ENCODE peak calls at places on chromosomes 2 and 18, in seven cellular contexts. One of them, this sample, is unnamed.

GRCh38 chr2:8139668-8140202 is 542.1 kb upstream of the ID2 start:
- DNase-seq in astrocyte of the cerebellum: no peak
- DNase-seq in neural progenitor cell: no peak
- DNase-seq in GM23338: no peak
- DNase-seq in cardiac muscle cell: no peak
- DNase-seq in brain microvascular endothelial cell: no peak
- DNase-seq in stomach: no peak
- DNase-seq in this sample: no peak

GRCh38 chr2:235766206-235766794 is 272.5 kb downstream of the AGAP1 start:
- DNase-seq in cardiac muscle cell: peak
- DNase-seq in neural progenitor cell: peak
- DNase-seq in stomach: peak
- DNase-seq in GM23338: peak
- DNase-seq in astrocyte of the cerebellum: peak
- DNase-seq in brain microvascular endothelial cell: peak
- DNase-seq in this sample: peak

GRCh38 chr2:237806334-237806733 is 7.8 kb downstream of the RBM44 start:
- DNase-seq in astrocyte of the cerebellum: peak
- DNase-seq in cardiac muscle cell: peak
- DNase-seq in neural progenitor cell: no peak
- DNase-seq in brain microvascular endothelial cell: peak
- DNase-seq in stomach: no peak
- DNase-seq in GM23338: no peak
- DNase-seq in this sample: no peak

GRCh38 chr2:207768891-207769596 is 662 bp downstream of the FZD5 start:
- DNase-seq in cardiac muscle cell: peak
- DNase-seq in brain microvascular endothelial cell: no peak
- DNase-seq in astrocyte of the cerebellum: no peak
- DNase-seq in neural progenitor cell: peak
- DNase-seq in stomach: no peak
- DNase-seq in GM23338: no peak
- DNase-seq in this sample: peak

GRCh38 chr18:52277785-52278184 is 62.2 kb upstream of the DCC start:
- DNase-seq in stomach: no peak
- DNase-seq in neural progenitor cell: no peak
- DNase-seq in astrocyte of the cerebellum: no peak
- DNase-seq in GM23338: no peak
- DNase-seq in brain microvascular endothelial cell: no peak
- DNase-seq in cardiac muscle cell: no peak
- DNase-seq in this sample: no peak

GRCh38 chr2:220090050-220090449 is 462.6 kb downstream of the SLC4A3 start:
- DNase-seq in GM23338: no peak
- DNase-seq in brain microvascular endothelial cell: no peak
- DNase-seq in cardiac muscle cell: no peak
- DNase-seq in stomach: no peak
- DNase-seq in neural progenitor cell: no peak
- DNase-seq in astrocyte of the cerebellum: no peak
- DNase-seq in this sample: no peak

GRCh38 chr2:167844714-167845530 is 402.5 kb downstream of the STK39 start:
- DNase-seq in stomach: no peak
- DNase-seq in astrocyte of the cerebellum: no peak
- DNase-seq in GM23338: peak
- DNase-seq in neural progenitor cell: peak
- DNase-seq in cardiac muscle cell: no peak
- DNase-seq in brain microvascular endothelial cell: no peak
- DNase-seq in this sample: peak

GRCh38 chr2:191049728-191050639 is 36.0 kb upstream of the STAT1 start:
- DNase-seq in brain microvascular endothelial cell: peak
- DNase-seq in cardiac muscle cell: peak
- DNase-seq in neural progenitor cell: peak
- DNase-seq in astrocyte of the cerebellum: peak
- DNase-seq in stomach: no peak
- DNase-seq in GM23338: no peak
- DNase-seq in this sample: no peak

GRCh38 chr2:1864301-1864980 is 120.1 kb upstream of the PXDN start:
- DNase-seq in brain microvascular endothelial cell: no peak
- DNase-seq in cardiac muscle cell: no peak
- DNase-seq in GM23338: no peak
- DNase-seq in stomach: no peak
- DNase-seq in neural progenitor cell: no peak
- DNase-seq in astrocyte of the cerebellum: no peak
- DNase-seq in this sample: no peak

GRCh38 chr2:233435436-233436190 is 81.3 kb downstream of the DGKD start:
- DNase-seq in brain microvascular endothelial cell: no peak
- DNase-seq in neural progenitor cell: no peak
- DNase-seq in astrocyte of the cerebellum: no peak
- DNase-seq in GM23338: no peak
- DNase-seq in cardiac muscle cell: no peak
- DNase-seq in stomach: peak
- DNase-seq in this sample: no peak

GRCh38 chr2:28626891-28627421 is 124.7 kb upstream of the PPP1CB start:
- DNase-seq in cardiac muscle cell: peak
- DNase-seq in stomach: no peak
- DNase-seq in brain microvascular endothelial cell: no peak
- DNase-seq in astrocyte of the cerebellum: peak
- DNase-seq in neural progenitor cell: no peak
- DNase-seq in GM23338: no peak
- DNase-seq in this sample: no peak

GRCh38 chr18:3511980-3512379 is 62.0 kb downstream of the TGIF1 start:
- DNase-seq in neural progenitor cell: no peak
- DNase-seq in cardiac muscle cell: peak
- DNase-seq in astrocyte of the cerebellum: peak
- DNase-seq in GM23338: no peak
- DNase-seq in stomach: no peak
- DNase-seq in brain microvascular endothelial cell: peak
- DNase-seq in this sample: no peak

GRCh38 chr2:97870396-97870843 is 125.3 kb downstream of the TMEM131 start:
- DNase-seq in neural progenitor cell: no peak
- DNase-seq in stomach: no peak
- DNase-seq in brain microvascular endothelial cell: peak
- DNase-seq in cardiac muscle cell: peak
- DNase-seq in astrocyte of the cerebellum: peak
- DNase-seq in GM23338: no peak
- DNase-seq in this sample: no peak

GRCh38 chr2:105239924-105240323 is 1.6 kb upstream of the GPR45 start:
- DNase-seq in GM23338: no peak
- DNase-seq in stomach: no peak
- DNase-seq in astrocyte of the cerebellum: peak
- DNase-seq in cardiac muscle cell: peak
- DNase-seq in brain microvascular endothelial cell: peak
- DNase-seq in neural progenitor cell: peak
- DNase-seq in this sample: no peak

GRCh38 chr2:227415538-227416424 is 28.0 kb upstream of the SCYGR1 start:
- DNase-seq in cardiac muscle cell: peak
- DNase-seq in stomach: no peak
- DNase-seq in GM23338: no peak
- DNase-seq in neural progenitor cell: no peak
- DNase-seq in astrocyte of the cerebellum: peak
- DNase-seq in brain microvascular endothelial cell: peak
- DNase-seq in this sample: no peak

GRCh38 chr2:204948822-204949221 is 403.5 kb downstream of the PARD3B start:
- DNase-seq in stomach: no peak
- DNase-seq in GM23338: no peak
- DNase-seq in astrocyte of the cerebellum: no peak
- DNase-seq in cardiac muscle cell: no peak
- DNase-seq in neural progenitor cell: no peak
- DNase-seq in brain microvascular endothelial cell: no peak
- DNase-seq in this sample: no peak

GRCh38 chr2:204655626-204656025 is 110.4 kb downstream of the PARD3B start:
- DNase-seq in cardiac muscle cell: no peak
- DNase-seq in brain microvascular endothelial cell: no peak
- DNase-seq in stomach: no peak
- DNase-seq in astrocyte of the cerebellum: no peak
- DNase-seq in GM23338: no peak
- DNase-seq in neural progenitor cell: no peak
- DNase-seq in this sample: no peak

GRCh38 chr2:205585451-205586045 is 96.8 kb upstream of the NRP2 start:
- DNase-seq in GM23338: no peak
- DNase-seq in brain microvascular endothelial cell: no peak
- DNase-seq in stomach: no peak
- DNase-seq in cardiac muscle cell: no peak
- DNase-seq in astrocyte of the cerebellum: no peak
- DNase-seq in neural progenitor cell: peak
- DNase-seq in this sample: no peak

GRCh38 chr2:18899725-18900124 is 310.4 kb upstream of the NT5C1B start:
- DNase-seq in GM23338: no peak
- DNase-seq in stomach: no peak
- DNase-seq in cardiac muscle cell: no peak
- DNase-seq in neural progenitor cell: peak
- DNase-seq in brain microvascular endothelial cell: no peak
- DNase-seq in astrocyte of the cerebellum: no peak
- DNase-seq in this sample: no peak

GRCh38 chr2:127486247-127486912 is 39.9 kb downstream of the IWS1 start:
- DNase-seq in stomach: no peak
- DNase-seq in GM23338: no peak
- DNase-seq in neural progenitor cell: no peak
- DNase-seq in brain microvascular endothelial cell: peak
- DNase-seq in astrocyte of the cerebellum: no peak
- DNase-seq in cardiac muscle cell: peak
- DNase-seq in this sample: no peak

GRCh38 chr2:3703236-3703682 is at the start of gene DCDC2C:
- DNase-seq in brain microvascular endothelial cell: no peak
- DNase-seq in neural progenitor cell: no peak
- DNase-seq in GM23338: peak
- DNase-seq in astrocyte of the cerebellum: no peak
- DNase-seq in stomach: no peak
- DNase-seq in cardiac muscle cell: no peak
- DNase-seq in this sample: no peak

GRCh38 chr18:5059540-5060032 is 137.5 kb downstream of the AKAIN1 start:
- DNase-seq in brain microvascular endothelial cell: no peak
- DNase-seq in stomach: no peak
- DNase-seq in GM23338: no peak
- DNase-seq in cardiac muscle cell: no peak
- DNase-seq in astrocyte of the cerebellum: no peak
- DNase-seq in neural progenitor cell: no peak
- DNase-seq in this sample: no peak
- H3K4me3 ChIP-seq in brain microvascular endothelial cell: no peak
- H3K4me3 ChIP-seq in stomach: no peak
- H3K4me3 ChIP-seq in GM23338: no peak
- H3K4me3 ChIP-seq in cardiac muscle cell: no peak
- H3K4me3 ChIP-seq in astrocyte of the cerebellum: no peak
- H3K4me3 ChIP-seq in neural progenitor cell: no peak
- H3K4me3 ChIP-seq in this sample: no peak

GRCh38 chr2:211089127-211089526 is 532.7 kb downstream of the CPS1 start:
- DNase-seq in stomach: no peak
- DNase-seq in GM23338: no peak
- DNase-seq in astrocyte of the cerebellum: no peak
- DNase-seq in neural progenitor cell: no peak
- DNase-seq in cardiac muscle cell: no peak
- DNase-seq in brain microvascular endothelial cell: no peak
- DNase-seq in this sample: no peak

DNA sequence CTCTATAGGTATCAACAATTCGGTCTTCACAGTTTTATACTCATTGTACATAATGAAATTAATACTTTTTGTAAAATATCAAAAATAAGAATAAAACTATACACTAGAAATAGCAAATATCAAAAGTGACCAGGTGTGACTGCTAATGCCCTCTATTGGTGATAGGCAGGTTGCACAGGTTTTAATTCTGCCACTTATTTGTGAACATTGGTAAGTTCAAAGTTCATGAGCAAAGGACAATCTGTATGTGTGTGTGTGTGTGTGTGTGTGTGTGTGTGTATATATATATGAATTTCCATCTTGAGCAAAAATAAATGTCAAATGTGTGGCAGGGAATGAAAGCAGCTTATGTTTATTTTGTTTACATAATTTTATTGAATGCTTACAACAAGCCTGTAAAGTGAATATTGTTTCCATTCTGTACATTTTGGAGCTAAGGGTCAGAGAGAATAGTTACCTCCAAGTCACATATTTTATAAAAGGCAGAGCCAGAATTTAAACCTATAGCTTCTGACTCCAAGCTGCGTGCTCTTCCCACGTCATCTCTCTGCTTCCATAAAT is 537.4 kb downstream of the CPS1 start:
- DNase-seq in cardiac muscle cell: no peak
- DNase-seq in stomach: no peak
- DNase-seq in neural progenitor cell: no peak
- DNase-seq in brain microvascular endothelial cell: no peak
- DNase-seq in astrocyte of the cerebellum: no peak
- DNase-seq in GM23338: peak
- DNase-seq in this sample: peak
- TF ChIP-seq CTCF in cardiac muscle cell: peak
- TF ChIP-seq CTCF in stomach: peak
- TF ChIP-seq CTCF in neural progenitor cell: peak
- TF ChIP-seq CTCF in brain microvascular endothelial cell: peak
- TF ChIP-seq CTCF in astrocyte of the cerebellum: peak
- TF ChIP-seq CTCF in GM23338: peak
- TF ChIP-seq CTCF in this sample: no peak

DNA sequence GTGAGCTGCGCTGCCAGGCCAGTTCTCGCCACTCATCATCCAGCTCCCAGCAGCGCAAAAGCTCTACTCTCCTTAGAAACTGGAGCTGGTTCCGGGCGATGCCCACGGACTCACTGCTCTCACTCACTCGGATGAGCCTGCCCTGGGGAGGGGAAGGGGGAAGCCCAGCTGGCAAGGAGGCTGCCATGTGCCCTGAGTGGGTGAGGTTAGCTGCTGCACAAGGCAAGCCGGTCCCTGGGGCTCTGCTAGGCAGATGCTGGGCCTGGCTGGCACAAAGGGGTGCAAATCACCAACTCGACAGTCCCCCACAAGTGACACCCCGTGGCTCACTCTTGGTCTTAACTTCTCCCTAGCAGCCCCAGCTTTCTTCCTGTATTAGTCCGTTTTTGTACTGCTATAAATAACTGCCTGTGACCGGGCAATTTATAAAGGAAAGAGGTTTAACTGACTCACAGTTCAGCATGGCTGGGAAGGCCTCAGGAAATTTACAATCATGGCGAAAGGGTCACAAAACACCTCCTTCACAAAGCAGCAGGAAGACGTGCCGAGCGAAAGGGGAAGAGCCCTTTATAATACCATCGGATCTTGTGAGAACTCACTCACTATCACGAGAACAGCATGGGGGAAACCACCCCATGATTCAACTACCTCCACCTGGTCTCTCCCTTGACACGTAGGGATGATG is 33.3 kb downstream of the ADCY3 start:
- DNase-seq in GM23338: no peak
- DNase-seq in brain microvascular endothelial cell: peak
- DNase-seq in cardiac muscle cell: no peak
- DNase-seq in astrocyte of the cerebellum: no peak
- DNase-seq in stomach: no peak
- DNase-seq in neural progenitor cell: no peak
- DNase-seq in this sample: no peak
- H3K4me3 ChIP-seq in GM23338: no peak
- H3K4me3 ChIP-seq in brain microvascular endothelial cell: no peak
- H3K4me3 ChIP-seq in cardiac muscle cell: no peak
- H3K4me3 ChIP-seq in astrocyte of the cerebellum: no peak
- H3K4me3 ChIP-seq in stomach: no peak
- H3K4me3 ChIP-seq in neural progenitor cell: no peak
- H3K4me3 ChIP-seq in this sample: no peak

DNA sequence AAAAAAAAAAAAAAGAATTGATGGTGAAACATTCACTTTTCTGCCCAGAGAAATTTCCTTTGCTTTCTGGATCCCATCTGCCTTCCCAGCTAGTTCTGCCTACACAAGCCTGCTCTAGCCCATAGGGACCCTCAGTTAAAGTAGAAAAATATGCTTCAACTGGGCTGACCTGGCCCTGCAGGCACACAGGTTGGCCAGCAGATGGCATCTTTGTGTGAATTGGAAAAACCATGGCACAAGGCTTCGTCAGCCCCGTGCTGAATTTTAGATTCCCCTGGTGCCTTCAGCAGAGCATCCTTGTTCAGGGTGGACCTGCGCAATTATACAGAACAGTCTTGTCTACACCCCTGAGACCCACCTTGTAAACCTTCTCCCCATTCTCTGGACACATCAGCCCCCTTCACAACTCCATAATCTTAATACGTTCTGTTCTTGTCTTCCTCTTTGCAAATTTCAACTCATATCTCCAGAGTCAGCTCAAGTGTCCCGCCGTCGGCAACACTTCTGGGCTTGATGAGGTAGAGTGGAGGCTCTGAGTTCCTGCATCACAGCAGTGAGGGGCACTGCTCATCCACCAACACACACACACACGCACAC is 114.5 kb downstream of the INSIG2 start:
- DNase-seq in GM23338: peak
- DNase-seq in brain microvascular endothelial cell: peak
- DNase-seq in neural progenitor cell: peak
- DNase-seq in stomach: no peak
- DNase-seq in cardiac muscle cell: peak
- DNase-seq in astrocyte of the cerebellum: peak
- DNase-seq in this sample: peak
- TF ChIP-seq CTCF in GM23338: peak
- TF ChIP-seq CTCF in brain microvascular endothelial cell: peak
- TF ChIP-seq CTCF in neural progenitor cell: peak
- TF ChIP-seq CTCF in stomach: peak
- TF ChIP-seq CTCF in cardiac muscle cell: peak
- TF ChIP-seq CTCF in astrocyte of the cerebellum: peak
- TF ChIP-seq CTCF in this sample: peak

This sample was measured in Caco-2.